ENCODE peak calls at places on chromosomes 13 and 19, in eight cellular contexts. K, P, U, Q, N, E, G and R are unnamed samples.

GRCh38 chr19:49071860-49072547 is 495 bp downstream of the KCNA7 start:
- DNase-seq in N (no peak), Q (peak; percentile 37), U (no peak), P (no peak), G (peak; percentile 71), K (no peak), E (no peak), R (no peak)

GRCh38 chr13:76223565-76223964 is 587.4 kb downstream of the LMO7 start:
- DNase-seq in P (no peak), N (peak; percentile 11), U (no peak), Q (no peak), K (no peak), E (no peak), G (no peak), R (no peak)

GRCh38 chr13:114339779-114340534 is 25.7 kb downstream of the CHAMP1 start:
- DNase-seq in E (no peak), N (peak; percentile 53), G (no peak), Q (no peak), K (peak; percentile 59), U (no peak), P (peak; percentile 28), R (no peak)

GRCh38 chr13:48231080-48231479 is 1.9 kb upstream of the ITM2B start:
- DNase-seq in P (no peak), N (peak; percentile 84), K (peak; percentile 10), G (no peak), U (no peak), Q (no peak), E (no peak), R (no peak)

GRCh38 chr13:33483471-33483870 is 197.9 kb upstream of the STARD13 start:
- DNase-seq in Q (no peak), G (no peak), U (no peak), E (no peak), P (no peak), K (no peak), N (no peak), R (no peak)

GRCh38 chr19:39199025-39199424 is 2.3 kb downstream of the NCCRP1 start:
- DNase-seq in U (no peak), G (peak; percentile 66), P (no peak), N (peak; percentile 71), E (no peak), Q (no peak), K (no peak), R (no peak)

GRCh38 chr13:109151255-109151654 is 521.8 kb downstream of the MYO16 start:
- DNase-seq in K (no peak), U (no peak), P (no peak), Q (no peak), N (no peak), G (no peak), E (no peak), R (no peak)

GRCh38 chr13:60887711-60888110 is 490.7 kb downstream of the TDRD3 start:
- DNase-seq in G (no peak), P (no peak), U (no peak), N (no peak), K (no peak), Q (no peak), E (no peak), R (no peak)

GRCh38 chr13:83879431-83880171 is 2.7 kb downstream of the SLITRK1 start:
- DNase-seq in G (no peak), U (no peak), E (no peak), K (no peak), Q (no peak), N (no peak), P (no peak), R (no peak)

GRCh38 chr19:7979011-7979410 is 26.4 kb downstream of the ELAVL1 start:
- DNase-seq in P (no peak), K (no peak), N (no peak), Q (no peak), E (no peak), G (no peak), U (no peak), R (no peak)

GRCh38 chr19:53809518-53810186 is 14.5 kb downstream of the NLRP12 start:
- DNase-seq in U (peak; percentile 36), E (no peak), K (peak; percentile 64), G (no peak), Q (no peak), P (no peak), N (no peak), R (no peak)

GRCh38 chr19:38284422-38284821 is 19.6 kb upstream of the C19orf33 start:
- DNase-seq in E (no peak), Q (peak; percentile 57), P (no peak), K (no peak), G (no peak), N (no peak), U (no peak), R (no peak)

GRCh38 chr19:15113245-15114152 is 6.3 kb downstream of the SYDE1 start:
- DNase-seq in P (no peak), G (no peak), K (peak; percentile 46), E (no peak), Q (no peak), N (no peak), U (no peak), R (no peak)

GRCh38 chr19:18674616-18675015 is 8.9 kb upstream of the CRTC1 start:
- DNase-seq in U (no peak), N (no peak), E (no peak), G (no peak), P (no peak), Q (no peak), K (no peak), R (no peak)

GRCh38 chr13:80989770-80990169 is 648.8 kb upstream of the SPRY2 start:
- DNase-seq in P (no peak), Q (no peak), G (no peak), U (no peak), N (no peak), E (no peak), K (no peak), R (no peak)

GRCh38 chr13:111330211-111330610 is 9.8 kb downstream of the TEX29 start:
- DNase-seq in U (no peak), E (no peak), G (no peak), N (no peak), K (no peak), P (no peak), Q (no peak), R (no peak)

GRCh38 chr13:74246398-74246975 is 112.3 kb upstream of the KLF12 start:
- DNase-seq in N (peak; percentile 64), K (no peak), U (no peak), P (no peak), G (no peak), Q (no peak), E (no peak), R (no peak)

GRCh38 chr13:39037410-39037879 is 444 bp downstream of the PROSER1 start:
- DNase-seq in P (no peak), U (no peak), N (no peak), E (peak; percentile 21), G (no peak), K (no peak), Q (no peak), R (no peak)

GRCh38 chr19:43351998-43352746 is 1.3 kb upstream of the CD177 start:
- DNase-seq in Q (no peak), K (peak; percentile 15), P (no peak), G (no peak), E (no peak), N (no peak), U (no peak), R (no peak)

GRCh38 chr13:98214008-98214643 is 37.1 kb upstream of the RNF113B start:
- DNase-seq in E (no peak), U (no peak), K (no peak), N (peak; percentile 43), G (no peak), P (no peak), Q (no peak), R (no peak)

GRCh38 chr13:94417294-94417693 is 62.2 kb downstream of the DCT start:
- DNase-seq in U (no peak), G (no peak), Q (no peak), P (no peak), K (no peak), N (no peak), E (no peak), R (no peak)

GRCh38 chr13:34302596-34302995 is 484.6 kb downstream of the RFC3 start:
- DNase-seq in U (no peak), N (no peak), E (no peak), K (no peak), Q (no peak), G (no peak), P (no peak), R (no peak)